ENCODE peak calls at places on chromosome 16, in eight cellular contexts. One of them, this sample, is unnamed.

GRCh38 chr16:67301080-67301757 is 21.9 kb downstream of the PLEKHG4 start:
- DNase-seq in anterior cingulate cortex: no peak
- DNase-seq in NCI-H1092: no peak
- DNase-seq in ovary: peak
- DNase-seq in stimulated activated CD4-positive, alpha-beta T cell treated with anti-CD3 and anti-CD28 coated beads, Interleukin-1b, Interleukin-23, amount 100 ng/mL, for 4 hours: no peak
- DNase-seq in pancreas: no peak
- DNase-seq in cardiac muscle cell: no peak
- DNase-seq in mesenchymal stem cell: no peak
- DNase-seq in this sample: no peak

GRCh38 chr16:56190903-56191806 is at the start of gene GNAO1:
- DNase-seq in anterior cingulate cortex: peak
- DNase-seq in NCI-H1092: peak
- DNase-seq in ovary: peak
- DNase-seq in stimulated activated CD4-positive, alpha-beta T cell treated with anti-CD3 and anti-CD28 coated beads, Interleukin-1b, Interleukin-23, amount 100 ng/mL, for 4 hours: peak
- DNase-seq in pancreas: peak
- DNase-seq in cardiac muscle cell: peak
- DNase-seq in mesenchymal stem cell: peak
- DNase-seq in this sample: peak

GRCh38 chr16:56583351-56583910 is 5.9 kb upstream of the MT3 start:
- DNase-seq in anterior cingulate cortex: no peak
- DNase-seq in NCI-H1092: no peak
- DNase-seq in ovary: no peak
- DNase-seq in stimulated activated CD4-positive, alpha-beta T cell treated with anti-CD3 and anti-CD28 coated beads, Interleukin-1b, Interleukin-23, amount 100 ng/mL, for 4 hours: no peak
- DNase-seq in pancreas: no peak
- DNase-seq in cardiac muscle cell: no peak
- DNase-seq in mesenchymal stem cell: no peak
- DNase-seq in this sample: no peak

GRCh38 chr16:85586360-85587145 is 26.6 kb upstream of the GSE1 start:
- DNase-seq in anterior cingulate cortex: no peak
- DNase-seq in NCI-H1092: peak
- DNase-seq in ovary: no peak
- DNase-seq in stimulated activated CD4-positive, alpha-beta T cell treated with anti-CD3 and anti-CD28 coated beads, Interleukin-1b, Interleukin-23, amount 100 ng/mL, for 4 hours: no peak
- DNase-seq in pancreas: peak
- DNase-seq in cardiac muscle cell: no peak
- DNase-seq in mesenchymal stem cell: no peak
- DNase-seq in this sample: no peak

GRCh38 chr16:8828541-8829165 is 31.0 kb downstream of the PMM2 start:
- DNase-seq in anterior cingulate cortex: no peak
- DNase-seq in NCI-H1092: no peak
- DNase-seq in ovary: no peak
- DNase-seq in stimulated activated CD4-positive, alpha-beta T cell treated with anti-CD3 and anti-CD28 coated beads, Interleukin-1b, Interleukin-23, amount 100 ng/mL, for 4 hours: no peak
- DNase-seq in pancreas: no peak
- DNase-seq in cardiac muscle cell: no peak
- DNase-seq in mesenchymal stem cell: no peak
- DNase-seq in this sample: peak

GRCh38 chr16:3822366-3823045 is 58.0 kb downstream of the CREBBP start:
- DNase-seq in anterior cingulate cortex: no peak
- DNase-seq in NCI-H1092: no peak
- DNase-seq in ovary: no peak
- DNase-seq in stimulated activated CD4-positive, alpha-beta T cell treated with anti-CD3 and anti-CD28 coated beads, Interleukin-1b, Interleukin-23, amount 100 ng/mL, for 4 hours: no peak
- DNase-seq in pancreas: no peak
- DNase-seq in cardiac muscle cell: peak
- DNase-seq in mesenchymal stem cell: no peak
- DNase-seq in this sample: no peak

GRCh38 chr16:88530858-88531203 is 39.4 kb upstream of the ZC3H18 start:
- DNase-seq in anterior cingulate cortex: no peak
- DNase-seq in NCI-H1092: no peak
- DNase-seq in ovary: peak
- DNase-seq in stimulated activated CD4-positive, alpha-beta T cell treated with anti-CD3 and anti-CD28 coated beads, Interleukin-1b, Interleukin-23, amount 100 ng/mL, for 4 hours: no peak
- DNase-seq in pancreas: no peak
- DNase-seq in cardiac muscle cell: no peak
- DNase-seq in mesenchymal stem cell: no peak
- DNase-seq in this sample: no peak

GRCh38 chr16:66605177-66605999 is 884 bp downstream of the CMTM3 start:
- DNase-seq in anterior cingulate cortex: no peak
- DNase-seq in NCI-H1092: no peak
- DNase-seq in ovary: peak
- DNase-seq in stimulated activated CD4-positive, alpha-beta T cell treated with anti-CD3 and anti-CD28 coated beads, Interleukin-1b, Interleukin-23, amount 100 ng/mL, for 4 hours: no peak
- DNase-seq in pancreas: no peak
- DNase-seq in cardiac muscle cell: peak
- DNase-seq in mesenchymal stem cell: peak
- DNase-seq in this sample: no peak

GRCh38 chr16:57472665-57473060 is 10.2 kb downstream of the POLR2C start:
- DNase-seq in anterior cingulate cortex: no peak
- DNase-seq in NCI-H1092: no peak
- DNase-seq in ovary: no peak
- DNase-seq in stimulated activated CD4-positive, alpha-beta T cell treated with anti-CD3 and anti-CD28 coated beads, Interleukin-1b, Interleukin-23, amount 100 ng/mL, for 4 hours: no peak
- DNase-seq in pancreas: no peak
- DNase-seq in cardiac muscle cell: no peak
- DNase-seq in mesenchymal stem cell: no peak
- DNase-seq in this sample: no peak

GRCh38 chr16:75256871-75257343 is 5.5 kb upstream of the BCAR1 start:
- DNase-seq in anterior cingulate cortex: no peak
- DNase-seq in NCI-H1092: no peak
- DNase-seq in ovary: peak
- DNase-seq in stimulated activated CD4-positive, alpha-beta T cell treated with anti-CD3 and anti-CD28 coated beads, Interleukin-1b, Interleukin-23, amount 100 ng/mL, for 4 hours: no peak
- DNase-seq in pancreas: peak
- DNase-seq in cardiac muscle cell: no peak
- DNase-seq in mesenchymal stem cell: peak
- DNase-seq in this sample: no peak

GRCh38 chr16:85138825-85139627 is 26.8 kb upstream of the CIBAR2 start:
- DNase-seq in anterior cingulate cortex: no peak
- DNase-seq in NCI-H1092: no peak
- DNase-seq in ovary: no peak
- DNase-seq in stimulated activated CD4-positive, alpha-beta T cell treated with anti-CD3 and anti-CD28 coated beads, Interleukin-1b, Interleukin-23, amount 100 ng/mL, for 4 hours: no peak
- DNase-seq in pancreas: peak
- DNase-seq in cardiac muscle cell: no peak
- DNase-seq in mesenchymal stem cell: no peak
- DNase-seq in this sample: no peak

GRCh38 chr16:84834403-84834772 is 14.6 kb downstream of the CRISPLD2 start:
- DNase-seq in anterior cingulate cortex: no peak
- DNase-seq in NCI-H1092: no peak
- DNase-seq in ovary: no peak
- DNase-seq in stimulated activated CD4-positive, alpha-beta T cell treated with anti-CD3 and anti-CD28 coated beads, Interleukin-1b, Interleukin-23, amount 100 ng/mL, for 4 hours: no peak
- DNase-seq in pancreas: no peak
- DNase-seq in cardiac muscle cell: peak
- DNase-seq in mesenchymal stem cell: no peak
- DNase-seq in this sample: no peak

GRCh38 chr16:12741176-12741575 is 62.5 kb downstream of the CPPED1 start:
- DNase-seq in anterior cingulate cortex: no peak
- DNase-seq in NCI-H1092: no peak
- DNase-seq in ovary: no peak
- DNase-seq in stimulated activated CD4-positive, alpha-beta T cell treated with anti-CD3 and anti-CD28 coated beads, Interleukin-1b, Interleukin-23, amount 100 ng/mL, for 4 hours: no peak
- DNase-seq in pancreas: no peak
- DNase-seq in cardiac muscle cell: no peak
- DNase-seq in mesenchymal stem cell: no peak
- DNase-seq in this sample: no peak

GRCh38 chr16:70664325-70665112 is 18.2 kb downstream of the IL34 start:
- DNase-seq in anterior cingulate cortex: no peak
- DNase-seq in NCI-H1092: no peak
- DNase-seq in ovary: no peak
- DNase-seq in stimulated activated CD4-positive, alpha-beta T cell treated with anti-CD3 and anti-CD28 coated beads, Interleukin-1b, Interleukin-23, amount 100 ng/mL, for 4 hours: no peak
- DNase-seq in pancreas: no peak
- DNase-seq in cardiac muscle cell: no peak
- DNase-seq in mesenchymal stem cell: no peak
- DNase-seq in this sample: no peak

GRCh38 chr16:89613101-89613953 is at the start of gene DPEP1:
- DNase-seq in anterior cingulate cortex: no peak
- DNase-seq in NCI-H1092: no peak
- DNase-seq in ovary: no peak
- DNase-seq in stimulated activated CD4-positive, alpha-beta T cell treated with anti-CD3 and anti-CD28 coated beads, Interleukin-1b, Interleukin-23, amount 100 ng/mL, for 4 hours: no peak
- DNase-seq in pancreas: peak
- DNase-seq in cardiac muscle cell: no peak
- DNase-seq in mesenchymal stem cell: no peak
- DNase-seq in this sample: no peak

GRCh38 chr16:85566502-85567100 is 46.5 kb upstream of the GSE1 start:
- DNase-seq in anterior cingulate cortex: no peak
- DNase-seq in NCI-H1092: no peak
- DNase-seq in ovary: no peak
- DNase-seq in stimulated activated CD4-positive, alpha-beta T cell treated with anti-CD3 and anti-CD28 coated beads, Interleukin-1b, Interleukin-23, amount 100 ng/mL, for 4 hours: no peak
- DNase-seq in pancreas: no peak
- DNase-seq in cardiac muscle cell: no peak
- DNase-seq in mesenchymal stem cell: peak
- DNase-seq in this sample: no peak

GRCh38 chr16:2531371-2531695 is at the start of gene CEMP1:
- DNase-seq in anterior cingulate cortex: no peak
- DNase-seq in NCI-H1092: no peak
- DNase-seq in ovary: no peak
- DNase-seq in stimulated activated CD4-positive, alpha-beta T cell treated with anti-CD3 and anti-CD28 coated beads, Interleukin-1b, Interleukin-23, amount 100 ng/mL, for 4 hours: no peak
- DNase-seq in pancreas: no peak
- DNase-seq in cardiac muscle cell: no peak
- DNase-seq in mesenchymal stem cell: no peak
- DNase-seq in this sample: no peak

GRCh38 chr16:23699100-23699499 is 13.9 kb downstream of the ERN2 start:
- DNase-seq in anterior cingulate cortex: no peak
- DNase-seq in NCI-H1092: no peak
- DNase-seq in ovary: no peak
- DNase-seq in stimulated activated CD4-positive, alpha-beta T cell treated with anti-CD3 and anti-CD28 coated beads, Interleukin-1b, Interleukin-23, amount 100 ng/mL, for 4 hours: no peak
- DNase-seq in pancreas: no peak
- DNase-seq in cardiac muscle cell: no peak
- DNase-seq in mesenchymal stem cell: no peak
- DNase-seq in this sample: no peak

GRCh38 chr16:89545831-89546574 is 14.5 kb upstream of the RPL13 start:
- DNase-seq in anterior cingulate cortex: no peak
- DNase-seq in NCI-H1092: no peak
- DNase-seq in ovary: no peak
- DNase-seq in stimulated activated CD4-positive, alpha-beta T cell treated with anti-CD3 and anti-CD28 coated beads, Interleukin-1b, Interleukin-23, amount 100 ng/mL, for 4 hours: no peak
- DNase-seq in pancreas: peak
- DNase-seq in cardiac muscle cell: no peak
- DNase-seq in mesenchymal stem cell: no peak
- DNase-seq in this sample: no peak

GRCh38 chr16:1158456-1159324 is 5.8 kb downstream of the CACNA1H start:
- DNase-seq in anterior cingulate cortex: no peak
- DNase-seq in NCI-H1092: no peak
- DNase-seq in ovary: peak
- DNase-seq in stimulated activated CD4-positive, alpha-beta T cell treated with anti-CD3 and anti-CD28 coated beads, Interleukin-1b, Interleukin-23, amount 100 ng/mL, for 4 hours: no peak
- DNase-seq in pancreas: peak
- DNase-seq in cardiac muscle cell: peak
- DNase-seq in mesenchymal stem cell: no peak
- DNase-seq in this sample: no peak

GRCh38 chr16:85715169-85716015 is 26.6 kb upstream of the GINS2 start:
- DNase-seq in anterior cingulate cortex: no peak
- DNase-seq in NCI-H1092: peak
- DNase-seq in ovary: no peak
- DNase-seq in stimulated activated CD4-positive, alpha-beta T cell treated with anti-CD3 and anti-CD28 coated beads, Interleukin-1b, Interleukin-23, amount 100 ng/mL, for 4 hours: no peak
- DNase-seq in pancreas: no peak
- DNase-seq in cardiac muscle cell: peak
- DNase-seq in mesenchymal stem cell: peak
- DNase-seq in this sample: no peak

GRCh38 chr16:69861276-69862030 is 89.7 kb upstream of the CLEC18A start:
- DNase-seq in anterior cingulate cortex: no peak
- DNase-seq in NCI-H1092: peak
- DNase-seq in ovary: peak
- DNase-seq in stimulated activated CD4-positive, alpha-beta T cell treated with anti-CD3 and anti-CD28 coated beads, Interleukin-1b, Interleukin-23, amount 100 ng/mL, for 4 hours: no peak
- DNase-seq in pancreas: peak
- DNase-seq in cardiac muscle cell: peak
- DNase-seq in mesenchymal stem cell: peak
- DNase-seq in this sample: no peak

GRCh38 chr16:12646490-12647274 is 157.0 kb downstream of the CPPED1 start:
- DNase-seq in anterior cingulate cortex: no peak
- DNase-seq in NCI-H1092: no peak
- DNase-seq in ovary: no peak
- DNase-seq in stimulated activated CD4-positive, alpha-beta T cell treated with anti-CD3 and anti-CD28 coated beads, Interleukin-1b, Interleukin-23, amount 100 ng/mL, for 4 hours: peak
- DNase-seq in pancreas: no peak
- DNase-seq in cardiac muscle cell: no peak
- DNase-seq in mesenchymal stem cell: peak
- DNase-seq in this sample: peak

GRCh38 chr16:12951392-12951791 is 50.0 kb downstream of the SHISA9 start:
- DNase-seq in anterior cingulate cortex: no peak
- DNase-seq in NCI-H1092: peak
- DNase-seq in ovary: no peak
- DNase-seq in stimulated activated CD4-positive, alpha-beta T cell treated with anti-CD3 and anti-CD28 coated beads, Interleukin-1b, Interleukin-23, amount 100 ng/mL, for 4 hours: no peak
- DNase-seq in pancreas: peak
- DNase-seq in cardiac muscle cell: no peak
- DNase-seq in mesenchymal stem cell: no peak
- DNase-seq in this sample: no peak

GRCh38 chr16:70556063-70556462 is 32.4 kb downstream of the SF3B3 start:
- DNase-seq in anterior cingulate cortex: no peak
- DNase-seq in NCI-H1092: no peak
- DNase-seq in ovary: no peak
- DNase-seq in stimulated activated CD4-positive, alpha-beta T cell treated with anti-CD3 and anti-CD28 coated beads, Interleukin-1b, Interleukin-23, amount 100 ng/mL, for 4 hours: no peak
- DNase-seq in pancreas: no peak
- DNase-seq in cardiac muscle cell: no peak
- DNase-seq in mesenchymal stem cell: peak
- DNase-seq in this sample: no peak

GRCh38 chr16:47858333-47859067 is 297.3 kb downstream of the ABCC12 start:
- DNase-seq in anterior cingulate cortex: no peak
- DNase-seq in NCI-H1092: no peak
- DNase-seq in ovary: no peak
- DNase-seq in stimulated activated CD4-positive, alpha-beta T cell treated with anti-CD3 and anti-CD28 coated beads, Interleukin-1b, Interleukin-23, amount 100 ng/mL, for 4 hours: no peak
- DNase-seq in pancreas: no peak
- DNase-seq in cardiac muscle cell: no peak
- DNase-seq in mesenchymal stem cell: no peak
- DNase-seq in this sample: no peak

GRCh38 chr16:30166202-30166902 is 17.1 kb upstream of the CORO1A start:
- DNase-seq in anterior cingulate cortex: no peak
- DNase-seq in NCI-H1092: no peak
- DNase-seq in ovary: no peak
- DNase-seq in stimulated activated CD4-positive, alpha-beta T cell treated with anti-CD3 and anti-CD28 coated beads, Interleukin-1b, Interleukin-23, amount 100 ng/mL, for 4 hours: no peak
- DNase-seq in pancreas: no peak
- DNase-seq in cardiac muscle cell: no peak
- DNase-seq in mesenchymal stem cell: no peak
- DNase-seq in this sample: no peak

GRCh38 chr16:57469046-57469445 is 6.6 kb downstream of the POLR2C start:
- DNase-seq in anterior cingulate cortex: no peak
- DNase-seq in NCI-H1092: no peak
- DNase-seq in ovary: no peak
- DNase-seq in stimulated activated CD4-positive, alpha-beta T cell treated with anti-CD3 and anti-CD28 coated beads, Interleukin-1b, Interleukin-23, amount 100 ng/mL, for 4 hours: no peak
- DNase-seq in pancreas: no peak
- DNase-seq in cardiac muscle cell: no peak
- DNase-seq in mesenchymal stem cell: no peak
- DNase-seq in this sample: no peak

GRCh38 chr16:47713225-47713595 is 252.1 kb downstream of the PHKB start:
- DNase-seq in anterior cingulate cortex: no peak
- DNase-seq in NCI-H1092: no peak
- DNase-seq in ovary: no peak
- DNase-seq in stimulated activated CD4-positive, alpha-beta T cell treated with anti-CD3 and anti-CD28 coated beads, Interleukin-1b, Interleukin-23, amount 100 ng/mL, for 4 hours: no peak
- DNase-seq in pancreas: no peak
- DNase-seq in cardiac muscle cell: peak
- DNase-seq in mesenchymal stem cell: peak
- DNase-seq in this sample: no peak

GRCh38 chr16:6122401-6122800 is 1024.8 kb upstream of the EEF2KMT start:
- DNase-seq in anterior cingulate cortex: no peak
- DNase-seq in NCI-H1092: no peak
- DNase-seq in ovary: no peak
- DNase-seq in stimulated activated CD4-positive, alpha-beta T cell treated with anti-CD3 and anti-CD28 coated beads, Interleukin-1b, Interleukin-23, amount 100 ng/mL, for 4 hours: no peak
- DNase-seq in pancreas: no peak
- DNase-seq in cardiac muscle cell: no peak
- DNase-seq in mesenchymal stem cell: no peak
- DNase-seq in this sample: no peak

GRCh38 chr16:54879681-54880080 is 51.0 kb upstream of the IRX5 start:
- DNase-seq in anterior cingulate cortex: no peak
- DNase-seq in NCI-H1092: no peak
- DNase-seq in ovary: no peak
- DNase-seq in stimulated activated CD4-positive, alpha-beta T cell treated with anti-CD3 and anti-CD28 coated beads, Interleukin-1b, Interleukin-23, amount 100 ng/mL, for 4 hours: no peak
- DNase-seq in pancreas: no peak
- DNase-seq in cardiac muscle cell: no peak
- DNase-seq in mesenchymal stem cell: no peak
- DNase-seq in this sample: no peak